ENCODE peak calls at places on chromosome 16, in six cellular contexts. Z, N, B, Y, R and J are unnamed samples.

GRCh38 chr16:85391769-85392583 is 221.1 kb upstream of the GSE1 start:
- DNase-seq in Z (peak), R (peak), Y (no peak), N (peak), B (no peak), J (no peak)

GRCh38 chr16:24539850-24540484 is 601 bp downstream of the RBBP6 start:
- DNase-seq in B (peak), N (peak), Y (no peak), R (peak), Z (peak), J (no peak)

GRCh38 chr16:84513111-84514065 is 8.9 kb upstream of the MEAK7 start:
- DNase-seq in R (no peak), N (no peak), Z (no peak), B (no peak), Y (no peak), J (no peak)

GRCh38 chr16:28263305-28263704 is 29.0 kb upstream of the SBK1 start:
- DNase-seq in B (no peak), Z (no peak), Y (no peak), R (no peak), N (no peak), J (no peak)

GRCh38 chr16:68948230-68948910 is 105.0 kb downstream of the TANGO6 start:
- DNase-seq in R (no peak), Z (no peak), Y (no peak), B (no peak), N (no peak), J (no peak)

GRCh38 chr16:19274178-19274797 is 11.2 kb upstream of the CLEC19A start:
- DNase-seq in B (no peak), N (no peak), Z (no peak), Y (no peak), R (no peak), J (no peak)

GRCh38 chr16:81035975-81036750 is 521 bp downstream of the ATMIN start:
- DNase-seq in B (peak), Z (peak), R (peak), N (peak), Y (no peak), J (no peak)

GRCh38 chr16:75261590-75262078 is 10.2 kb upstream of the BCAR1 start:
- DNase-seq in Z (no peak), R (no peak), N (no peak), Y (no peak), B (no peak), J (no peak)

GRCh38 chr16:62225675-62226074 is 189.4 kb upstream of the CDH8 start:
- DNase-seq in R (peak), B (peak), Y (no peak), N (peak), Z (no peak), J (no peak)

DNA sequence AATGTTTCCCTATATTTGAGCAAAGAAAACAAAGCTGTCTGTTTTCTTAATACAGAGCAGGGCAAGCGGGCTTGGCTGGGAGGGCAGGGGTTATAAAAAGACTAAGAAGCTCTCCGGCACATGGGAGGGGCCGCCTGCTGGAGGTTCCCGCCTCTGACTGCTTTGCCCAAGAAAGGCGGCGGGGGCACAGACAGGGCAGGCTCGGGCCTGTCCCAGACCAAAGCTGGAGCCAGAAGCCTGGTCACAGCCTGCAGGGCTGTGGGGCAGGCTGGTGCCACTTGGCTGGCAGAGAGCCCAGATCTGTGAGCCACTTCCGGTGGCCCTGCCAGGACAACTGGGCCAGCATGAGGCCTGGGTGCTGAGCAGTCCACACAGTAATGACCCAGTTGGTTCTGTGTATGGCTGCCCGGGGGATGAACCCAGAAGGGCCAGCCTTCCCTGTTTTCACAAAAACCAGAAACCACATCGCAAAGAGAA is 89.4 kb downstream of the LITAF start:
- DNase-seq in Y (no peak), Z (peak), R (peak), B (peak), N (peak), J (no peak)
- TF ChIP-seq CTCF in Y (no peak), Z (no peak), R (no peak), B (no peak), N (peak), J (no peak)

GRCh38 chr16:8957509-8958157 is 6.1 kb downstream of the USP7 start:
- DNase-seq in Y (no peak), N (no peak), B (no peak), Z (no peak), R (no peak), J (no peak)
- H3K4me3 ChIP-seq in Y (no peak), N (no peak), B (peak), Z (no peak), R (no peak), J (peak)

GRCh38 chr16:4203748-4204147 is 38.1 kb downstream of the SRL start:
- DNase-seq in B (no peak), Z (no peak), Y (no peak), N (no peak), R (no peak), J (no peak)
- TF ChIP-seq CTCF in B (no peak), Z (no peak), Y (no peak), N (no peak), R (no peak), J (no peak)

DNA sequence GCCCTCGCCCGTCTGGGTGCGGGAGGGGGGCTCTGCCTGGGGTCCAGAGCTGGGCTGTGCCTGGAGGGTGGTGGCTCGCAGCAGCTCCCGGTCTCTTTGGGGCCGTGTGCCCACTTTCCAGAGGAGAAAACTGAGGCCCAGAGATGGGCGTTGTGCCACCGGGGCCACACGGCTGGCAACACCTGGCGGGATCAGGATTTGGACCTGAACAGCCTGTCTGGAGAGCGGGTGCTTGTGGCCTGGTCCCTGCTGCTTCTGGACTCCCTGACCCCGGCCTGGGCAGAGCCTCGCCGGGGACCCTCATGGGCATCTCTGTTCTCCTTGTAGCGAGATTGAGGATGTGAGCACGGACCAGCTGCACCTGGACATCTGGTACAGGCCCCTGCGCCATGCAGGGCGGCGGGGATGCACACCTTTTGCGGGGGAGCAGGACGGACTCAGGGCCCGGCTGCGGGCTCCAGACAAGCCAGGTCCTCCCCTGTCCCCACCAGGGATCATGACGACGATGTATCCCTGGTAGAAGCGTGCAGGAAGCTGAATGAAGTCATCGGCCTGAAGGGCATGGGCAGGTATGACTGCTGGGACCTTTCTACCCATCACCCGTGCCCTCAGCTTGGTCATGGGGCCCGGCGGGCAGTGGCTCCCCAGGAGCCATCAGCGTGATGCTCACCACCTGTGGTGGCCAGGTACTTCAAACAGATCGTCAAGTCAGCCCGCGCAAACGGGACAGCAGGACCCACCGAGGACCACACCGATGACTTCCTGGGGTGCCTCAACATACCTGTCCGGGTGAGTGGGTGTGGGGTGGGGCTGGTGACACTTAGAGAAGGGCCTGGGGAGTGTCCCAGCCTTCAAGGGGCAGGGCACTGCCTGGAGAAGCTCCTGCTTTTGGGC is 8.3 kb downstream of the BAIAP3 start:
- DNase-seq in B (no peak), R (no peak), Y (no peak), N (no peak), Z (no peak), J (no peak)
- H3K4me3 ChIP-seq in B (no peak), R (no peak), Y (no peak), N (no peak), Z (no peak), J (no peak)

GRCh38 chr16:87210949-87211348 is 106.2 kb downstream of the C16orf95 start:
- DNase-seq in Y (no peak), R (no peak), B (no peak), N (no peak), Z (no peak), J (no peak)

GRCh38 chr16:87216824-87217205 is 100.4 kb downstream of the C16orf95 start:
- DNase-seq in N (no peak), R (no peak), Y (no peak), B (no peak), Z (no peak), J (no peak)

GRCh38 chr16:87212026-87212425 is 105.2 kb downstream of the C16orf95 start:
- DNase-seq in Y (no peak), B (no peak), N (no peak), R (no peak), Z (no peak), J (no peak)

GRCh38 chr16:87216148-87216823 is 100.9 kb downstream of the C16orf95 start:
- DNase-seq in B (no peak), N (no peak), Y (no peak), R (no peak), Z (no peak), J (no peak)

DNA sequence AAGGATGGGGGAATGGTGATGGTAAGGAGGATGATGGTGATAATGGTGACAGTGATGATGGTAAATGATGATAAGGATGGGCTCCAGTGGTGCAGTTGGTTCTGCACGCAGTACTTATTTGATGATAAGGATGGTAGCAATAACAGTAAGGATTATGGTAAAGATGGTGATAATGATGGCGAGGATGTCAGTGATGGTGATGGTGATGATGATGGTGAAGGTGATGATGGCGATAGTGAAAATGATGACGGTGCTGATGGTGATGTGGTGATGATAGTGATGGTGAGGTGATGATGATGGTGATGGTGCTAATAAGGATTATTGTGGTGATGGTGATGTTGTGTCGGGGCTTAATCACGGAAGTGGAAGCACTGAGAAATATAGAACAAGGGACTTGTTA is 103.7 kb downstream of the C16orf95 start:
- DNase-seq in Z (no peak), B (no peak), R (no peak), N (no peak), Y (no peak), J (no peak)
- TF ChIP-seq CTCF in Z (no peak), B (no peak), R (no peak), N (no peak), Y (no peak), J (no peak)

GRCh38 chr16:21554795-21555585 is 44.4 kb upstream of the METTL9 start:
- DNase-seq in N (peak), R (peak), Z (peak), Y (peak), B (peak), J (peak)
- H3K4me3 ChIP-seq in N (no peak), R (peak), Z (no peak), Y (no peak), B (peak), J (peak)

GRCh38 chr16:86584071-86584685 is 5.8 kb downstream of the FOXL1 start:
- DNase-seq in R (no peak), Y (no peak), N (no peak), Z (no peak), B (no peak), J (no peak)
- TF ChIP-seq CTCF in R (no peak), Y (no peak), N (no peak), Z (no peak), B (no peak), J (no peak)

GRCh38 chr16:2692948-2693651 is 10.8 kb downstream of the KCTD5 start:
- DNase-seq in R (no peak), B (peak), Y (no peak), Z (peak), N (no peak), J (no peak)

GRCh38 chr16:2690852-2691251 is 8.5 kb downstream of the KCTD5 start:
- DNase-seq in B (no peak), N (no peak), Z (no peak), Y (no peak), R (no peak), J (no peak)

GRCh38 chr16:2691491-2692248 is 9.3 kb downstream of the KCTD5 start:
- DNase-seq in R (no peak), Z (no peak), N (peak), B (peak), Y (no peak), J (no peak)

GRCh38 chr16:2689968-2690830 is 7.9 kb downstream of the KCTD5 start:
- DNase-seq in Z (no peak), B (peak), Y (no peak), N (no peak), R (no peak), J (no peak)

DNA sequence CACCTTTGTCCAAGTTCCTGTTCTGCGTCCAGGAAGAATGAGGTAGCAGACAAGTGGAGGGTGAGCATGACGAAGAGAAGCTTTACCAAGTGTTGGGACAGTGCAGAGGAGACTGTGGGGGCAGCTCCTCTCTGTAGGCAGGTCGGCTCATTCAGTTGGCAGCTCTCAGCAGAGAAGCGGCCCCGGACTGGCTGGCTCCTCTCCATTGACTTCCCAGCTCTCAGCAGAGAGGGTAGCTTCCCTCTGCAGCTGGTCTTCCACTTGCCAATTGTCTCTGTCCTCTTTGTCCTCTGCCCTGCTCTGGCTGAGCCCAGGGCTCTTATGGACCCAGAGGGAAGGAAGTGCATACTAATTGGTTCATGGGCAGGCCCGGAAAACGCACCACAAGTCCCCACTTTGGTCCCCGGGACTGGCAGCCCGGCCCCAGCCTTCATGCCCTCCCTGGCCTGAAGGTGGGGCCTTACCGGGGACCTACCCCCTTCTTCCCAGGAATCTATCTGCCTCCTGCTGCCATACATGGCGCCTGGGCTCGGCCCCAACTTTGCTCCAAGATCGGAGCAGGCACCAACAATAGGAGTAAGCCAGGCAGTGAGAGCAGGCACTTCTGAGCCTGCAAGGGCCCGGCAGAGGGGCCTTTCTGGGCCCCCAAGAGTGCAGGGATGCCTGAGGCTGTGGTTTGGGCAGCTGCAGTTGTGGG is 10.1 kb downstream of the KCTD5 start:
- DNase-seq in Y (no peak), N (peak), Z (no peak), B (peak), R (no peak), J (no peak)
- H3K4me3 ChIP-seq in Y (no peak), N (no peak), Z (no peak), B (peak), R (no peak), J (no peak)